ENCODE peak calls at places on chromosomes 4 and X, in five cellular contexts. I is neural progenitor cell, L is hepatocyte, G is GM23248, O is GM23338. S is an unnamed sample.

GRCh38 chr4:99180367-99181169 is 36.5 kb upstream of the ADH4 start:
- DNase-seq in I (no peak), L (peak; percentile 26), G (peak; percentile 94), O (no peak), S (peak; percentile 68)

GRCh38 chrX:112844250-112844649 is 3.6 kb upstream of the AMOT start:
- DNase-seq in I (peak; percentile 27), L (no peak), G (peak; percentile 26), O (no peak), S (peak; percentile 14)

GRCh38 chrX:1074755-1075154 is 137.7 kb downstream of the CRLF2 start:
- DNase-seq in I (no peak), L (no peak), G (no peak), O (no peak), S (no peak)

GRCh38 chr4:153067376-153067775 is 131.3 kb downstream of the FHDC1 start:
- DNase-seq in I (no peak), L (peak; percentile 85), G (peak; percentile 62), O (peak; percentile 30), S (peak; percentile 69)

GRCh38 chr4:103204114-103204513 is 6.0 kb upstream of the CENPE start:
- DNase-seq in I (peak; percentile 8), L (no peak), G (peak; percentile 48), O (peak; percentile 18), S (peak; percentile 40)

GRCh38 chr4:152039085-152039484 is 278.3 kb upstream of the GATB start:
- DNase-seq in I (no peak), L (no peak), G (no peak), O (no peak), S (peak; percentile 55)

GRCh38 chrX:128464091-128464490 is 411.9 kb upstream of the ACTRT1 start:
- DNase-seq in I (no peak), L (peak; percentile 6), G (no peak), O (no peak), S (peak; percentile 57)

GRCh38 chr4:19123681-19124080 is 1102.1 kb upstream of the LCORL start:
- DNase-seq in I (no peak), L (no peak), G (no peak), O (no peak), S (no peak)

GRCh38 chr4:107801766-107802211 is 22.9 kb upstream of the SGMS2 start:
- DNase-seq in I (no peak), L (no peak), G (peak; percentile 76), O (no peak), S (peak; percentile 83)

GRCh38 chr4:145589923-145590702 is 29.1 kb upstream of the MMAA start:
- DNase-seq in I (no peak), L (no peak), G (peak; percentile 14), O (no peak), S (peak; percentile 50)

GRCh38 chr4:60718874-60719273 is 481.3 kb upstream of the ADGRL3 start:
- DNase-seq in I (no peak), L (no peak), G (no peak), O (no peak), S (no peak)

GRCh38 chrX:39705299-39705698 is 392.5 kb downstream of the BCOR start:
- DNase-seq in I (no peak), L (peak; percentile 76), G (peak; percentile 89), O (peak; percentile 29), S (peak; percentile 87)

GRCh38 chrX:154986826-154987575 is 35.5 kb downstream of the F8 start:
- DNase-seq in I (no peak), L (no peak), G (peak; percentile 1), O (no peak), S (peak; percentile 19)

GRCh38 chrX:103831342-103831802 is 685 bp downstream of the RAB9B start:
- DNase-seq in I (peak; percentile 90), L (peak; percentile 89), G (peak; percentile 70), O (peak; percentile 74), S (peak; percentile 64)

GRCh38 chr4:2962614-2963184 is 507 bp downstream of the NOP14 start:
- DNase-seq in I (peak; percentile 82), L (peak; percentile 68), G (peak; percentile 75), O (peak; percentile 81), S (peak; percentile 25)

GRCh38 chrX:29470029-29470428 is 745.3 kb upstream of the MAGEB2 start:
- DNase-seq in I (no peak), L (no peak), G (peak; percentile 59), O (no peak), S (no peak)

GRCh38 chr4:1750381-1751154 is 29.2 kb downstream of the TACC3 start:
- DNase-seq in I (no peak), L (no peak), G (no peak), O (no peak), S (no peak)

GRCh38 chr4:138804705-138805104 is 210.9 kb upstream of the NOCT start:
- DNase-seq in I (peak; percentile 54), L (peak; percentile 33), G (peak; percentile 28), O (no peak), S (no peak)

GRCh38 chr4:186757696-186758330 is 34.2 kb upstream of the FAT1 start:
- DNase-seq in I (no peak), L (no peak), G (peak; percentile 23), O (no peak), S (no peak)

GRCh38 chr4:151744614-151745013 is 16.2 kb downstream of the GATB start:
- DNase-seq in I (no peak), L (peak; percentile 63), G (peak; percentile 93), O (peak; percentile 18), S (peak; percentile 87)

GRCh38 chr4:183407128-183407585 is 37.3 kb upstream of the CDKN2AIP start:
- DNase-seq in I (peak; percentile 93), L (peak; percentile 91), G (peak; percentile 82), O (peak; percentile 88), S (peak; percentile 71)

GRCh38 chr4:115562506-115562905 is 449.1 kb upstream of the NDST4 start:
- DNase-seq in I (peak; percentile 2), L (no peak), G (no peak), O (peak; percentile 15), S (no peak)

GRCh38 chr4:101140228-101140627 is 207.1 kb downstream of the PPP3CA start:
- DNase-seq in I (no peak), L (no peak), G (no peak), O (no peak), S (no peak)

GRCh38 chr4:71239365-71239764 is 99.5 kb upstream of the SLC4A4 start:
- DNase-seq in I (no peak), L (no peak), G (peak; percentile 66), O (no peak), S (peak; percentile 75)

GRCh38 chrX:149505671-149506070 is 565 bp upstream of the IDS start:
- DNase-seq in I (no peak), L (no peak), G (no peak), O (no peak), S (no peak)

GRCh38 chr4:90220453-90220852 is 93.3 kb downstream of the CCSER1 start:
- DNase-seq in I (no peak), L (no peak), G (no peak), O (no peak), S (no peak)

DNA sequence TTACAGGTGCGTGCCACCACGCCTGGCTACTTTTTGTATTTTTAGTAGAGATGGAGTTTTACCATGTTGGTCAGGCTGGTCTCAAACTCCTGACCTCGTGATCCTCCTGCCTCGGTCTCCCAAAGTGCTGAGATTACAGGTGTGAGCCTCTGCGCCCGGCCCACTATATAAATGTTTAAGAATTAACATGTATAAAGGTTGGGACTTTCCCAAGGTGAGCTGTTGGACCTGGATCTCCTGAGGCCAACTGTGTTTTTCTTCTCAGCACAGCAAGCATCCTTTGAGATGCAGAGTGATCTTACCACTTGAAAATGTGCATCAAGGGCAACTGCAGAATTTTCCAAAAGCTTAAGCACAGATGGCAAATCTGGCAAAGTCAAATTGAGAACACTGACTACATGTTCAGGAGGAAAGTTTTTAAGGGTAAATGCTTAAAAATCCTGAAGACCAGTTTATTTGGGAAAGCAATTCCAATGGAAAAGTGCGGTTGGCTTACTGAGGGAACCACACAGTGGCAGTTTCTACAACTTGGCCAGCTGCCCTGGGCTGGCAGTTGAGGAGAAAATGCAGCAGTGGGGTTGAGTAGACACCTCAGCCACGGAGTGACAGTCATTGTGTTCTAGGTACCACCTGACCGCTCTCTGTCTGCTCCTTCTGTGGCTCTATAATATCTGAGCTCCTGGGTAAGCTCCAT is 168.9 kb downstream of the CBR4 start:
- DNase-seq in I (no peak), L (no peak), G (no peak), O (peak; percentile 87), S (no peak)
- H3K4me1 ChIP-seq in I (peaks cover 24% of the 10 kb centered on the region), L (peaks cover 17% of the 10 kb centered on the region), G (no peaks in the 10 kb centered on the region), O (peaks cover 48% of the 10 kb centered on the region), S (no peaks in the 10 kb centered on the region)

DNA sequence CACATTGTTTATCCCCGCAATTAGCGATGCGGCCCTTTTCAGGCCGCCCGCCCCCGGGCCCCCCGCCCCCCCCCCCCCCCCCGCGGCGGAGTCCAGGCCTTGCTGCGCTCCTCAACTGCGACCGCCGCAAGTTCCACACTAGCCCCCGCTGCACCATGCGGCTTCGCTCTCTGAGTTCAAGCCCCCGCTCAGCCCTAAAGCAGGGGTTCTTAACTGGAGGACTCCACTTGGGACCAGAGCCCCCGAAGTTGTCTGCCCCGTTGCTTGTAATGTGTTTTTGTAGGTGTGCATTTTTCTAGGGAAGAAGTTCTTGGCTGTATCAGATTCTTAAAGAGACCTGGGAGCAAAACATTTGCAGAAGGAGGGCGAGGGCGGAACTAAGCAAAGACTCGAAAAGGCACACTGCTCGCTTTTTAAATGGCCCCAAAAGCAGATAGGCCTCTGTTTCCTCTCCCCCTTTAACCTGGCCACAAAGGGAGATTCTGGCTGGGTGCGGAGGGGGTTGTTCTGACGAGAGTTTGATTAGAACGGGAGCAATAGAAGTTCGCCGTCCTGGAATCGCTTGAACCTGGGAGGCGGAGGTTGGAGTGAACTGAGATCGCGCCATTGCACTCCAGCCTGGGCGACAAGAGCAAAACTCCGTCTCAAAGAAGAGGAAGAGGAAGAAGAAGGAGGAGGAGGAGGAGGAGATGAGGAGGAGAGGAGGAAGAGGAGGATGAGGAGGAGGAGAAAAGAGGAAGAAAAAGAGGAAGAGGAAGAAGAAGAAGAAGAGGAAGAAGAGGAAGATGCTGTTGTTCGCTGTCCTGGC is 2.3 kb upstream of the MSX1 start:
- DNase-seq in I (no peak), L (no peak), G (no peak), O (no peak), S (no peak)
- TF ChIP-seq EZH2phosphoT487 in I (peak; percentile 65), L (peak; percentile 27), G (no peak), O (peak; percentile 86), S (no peak)

GRCh38 chr4:40316782-40317635 is 18.1 kb upstream of the CHRNA9 start:
- DNase-seq in I (peak; percentile 76), L (peak; percentile 87), G (peak; percentile 96), O (peak; percentile 93), S (peak; percentile 82)
- H3K4me1 ChIP-seq in I (peaks cover 7% of the 10 kb centered on the region), L (peaks cover 24% of the 10 kb centered on the region), G (peaks cover 5% of the 10 kb centered on the region), O (peaks cover 16% of the 10 kb centered on the region), S (peaks cover 46% of the 10 kb centered on the region)

GRCh38 chr4:10082459-10083272 is 33.9 kb downstream of the WDR1 start:
- DNase-seq in I (no peak), L (no peak), G (no peak), O (no peak), S (no peak)
- TF ChIP-seq EZH2phosphoT487 in I (no peak), L (no peak), G (no peak), O (no peak), S (no peak)